ENCODE peak calls at places on chromosomes 13 and 19, in six cellular contexts. L, R, B, J, Z and V are unnamed samples.

GRCh38 chr13:107788464-107789165 is 426.7 kb downstream of the LIG4 start:
- DNase-seq in L (no peak), R (no peak), B (no peak), J (no peak), Z (peak), V (no peak)

GRCh38 chr13:72121466-72121865 is 254.5 kb upstream of the DACH1 start:
- DNase-seq in L (no peak), R (no peak), B (no peak), J (no peak), Z (no peak), V (no peak)

GRCh38 chr19:43624933-43625332 is 5.5 kb upstream of the ZNF428 start:
- DNase-seq in L (peak), R (no peak), B (no peak), J (no peak), Z (no peak), V (peak)

GRCh38 chr13:72314210-72314609 is 413.2 kb downstream of the MZT1 start:
- DNase-seq in L (no peak), R (no peak), B (no peak), J (no peak), Z (no peak), V (no peak)

GRCh38 chr19:7509625-7510024 is 6.3 kb upstream of the ZNF358 start:
- DNase-seq in L (no peak), R (no peak), B (no peak), J (no peak), Z (no peak), V (no peak)

GRCh38 chr19:47514151-47514868 is 553 bp downstream of the NAPA start:
- DNase-seq in L (no peak), R (no peak), B (no peak), J (no peak), Z (peak), V (no peak)

GRCh38 chr13:113846639-113847318 is 17.1 kb downstream of the GAS6 start:
- DNase-seq in L (no peak), R (no peak), B (no peak), J (no peak), Z (no peak), V (no peak)

GRCh38 chr13:112893570-112894422 is 75.2 kb upstream of the MCF2L start:
- DNase-seq in L (peak), R (no peak), B (peak), J (peak), Z (peak), V (peak)

GRCh38 chr19:35162471-35163326 is 8.2 kb downstream of the FXYD5 start:
- DNase-seq in L (no peak), R (no peak), B (no peak), J (no peak), Z (no peak), V (no peak)

GRCh38 chr19:1678073-1678472 is 25.7 kb upstream of the TCF3 start:
- DNase-seq in L (no peak), R (no peak), B (no peak), J (no peak), Z (no peak), V (no peak)

GRCh38 chr13:99908129-99908805 is 63.3 kb downstream of the ZIC5 start:
- DNase-seq in L (no peak), R (no peak), B (no peak), J (no peak), Z (no peak), V (no peak)

GRCh38 chr19:41619018-41619571 is 7.8 kb downstream of the CEACAM4 start:
- DNase-seq in L (no peak), R (no peak), B (no peak), J (no peak), Z (no peak), V (no peak)

GRCh38 chr19:37867831-37868230 is 38.6 kb downstream of the WDR87 start:
- DNase-seq in L (no peak), R (no peak), B (no peak), J (no peak), Z (no peak), V (no peak)

GRCh38 chr19:51342631-51343569 is 961 bp upstream of the VSIG10L start:
- DNase-seq in L (no peak), R (no peak), B (no peak), J (no peak), Z (no peak), V (no peak)

GRCh38 chr13:49874430-49874829 is 61.7 kb downstream of the SPRYD7 start:
- DNase-seq in L (no peak), R (no peak), B (no peak), J (no peak), Z (no peak), V (no peak)

GRCh38 chr13:49867834-49868233 is 68.3 kb downstream of the SPRYD7 start:
- DNase-seq in L (no peak), R (no peak), B (no peak), J (no peak), Z (no peak), V (no peak)

GRCh38 chr13:49865174-49865573 is 71.0 kb downstream of the SPRYD7 start:
- DNase-seq in L (no peak), R (no peak), B (no peak), J (no peak), Z (no peak), V (no peak)

GRCh38 chr13:49869514-49869913 is 66.6 kb downstream of the SPRYD7 start:
- DNase-seq in L (no peak), R (no peak), B (peak), J (peak), Z (peak), V (no peak)
- TF ChIP-seq TAF1 in L (no peak), R (no peak), B (no peak), J (no peak), Z (no peak), V (no peak)

GRCh38 chr19:29188289-29188688 is 24.7 kb downstream of the UQCRFS1 start:
- DNase-seq in L (no peak), R (no peak), B (no peak), J (no peak), Z (no peak), V (no peak)
- TF ChIP-seq TAF1 in L (no peak), R (no peak), B (no peak), J (no peak), Z (no peak), V (no peak)

GRCh38 chr13:96935971-96936370 is 58.3 kb downstream of the OXGR1 start:
- DNase-seq in L (no peak), R (no peak), B (no peak), J (no peak), Z (no peak), V (no peak)

GRCh38 chr13:96940961-96941360 is 53.3 kb downstream of the OXGR1 start:
- DNase-seq in L (no peak), R (no peak), B (no peak), J (no peak), Z (no peak), V (no peak)

GRCh38 chr13:96934889-96935490 is 59.3 kb downstream of the OXGR1 start:
- DNase-seq in L (no peak), R (no peak), B (no peak), J (no peak), Z (no peak), V (no peak)
- TF ChIP-seq TAF1 in L (no peak), R (no peak), B (no peak), J (no peak), Z (no peak), V (no peak)

GRCh38 chr13:46121597-46122163 is 16.8 kb upstream of the CPB2 start:
- DNase-seq in L (no peak), R (no peak), B (no peak), J (peak), Z (no peak), V (no peak)
- TF ChIP-seq TAF1 in L (no peak), R (no peak), B (no peak), J (no peak), Z (no peak), V (no peak)

GRCh38 chr13:28626266-28626665 is 32.7 kb upstream of the POMP start:
- DNase-seq in L (no peak), R (no peak), B (no peak), J (no peak), Z (no peak), V (no peak)

GRCh38 chr13:28631792-28632191 is 27.1 kb upstream of the POMP start:
- DNase-seq in L (no peak), R (no peak), B (no peak), J (no peak), Z (no peak), V (no peak)

GRCh38 chr13:28636078-28636477 is 22.9 kb upstream of the POMP start:
- DNase-seq in L (no peak), R (no peak), B (no peak), J (no peak), Z (no peak), V (no peak)

GRCh38 chr13:28628250-28628649 is 30.7 kb upstream of the POMP start:
- DNase-seq in L (no peak), R (no peak), B (no peak), J (no peak), Z (no peak), V (no peak)

GRCh38 chr13:28630864-28631263 is 28.1 kb upstream of the POMP start:
- DNase-seq in L (no peak), R (no peak), B (no peak), J (no peak), Z (no peak), V (no peak)
- TF ChIP-seq TAF1 in L (no peak), R (no peak), B (no peak), J (no peak), Z (no peak), V (no peak)

DNA sequence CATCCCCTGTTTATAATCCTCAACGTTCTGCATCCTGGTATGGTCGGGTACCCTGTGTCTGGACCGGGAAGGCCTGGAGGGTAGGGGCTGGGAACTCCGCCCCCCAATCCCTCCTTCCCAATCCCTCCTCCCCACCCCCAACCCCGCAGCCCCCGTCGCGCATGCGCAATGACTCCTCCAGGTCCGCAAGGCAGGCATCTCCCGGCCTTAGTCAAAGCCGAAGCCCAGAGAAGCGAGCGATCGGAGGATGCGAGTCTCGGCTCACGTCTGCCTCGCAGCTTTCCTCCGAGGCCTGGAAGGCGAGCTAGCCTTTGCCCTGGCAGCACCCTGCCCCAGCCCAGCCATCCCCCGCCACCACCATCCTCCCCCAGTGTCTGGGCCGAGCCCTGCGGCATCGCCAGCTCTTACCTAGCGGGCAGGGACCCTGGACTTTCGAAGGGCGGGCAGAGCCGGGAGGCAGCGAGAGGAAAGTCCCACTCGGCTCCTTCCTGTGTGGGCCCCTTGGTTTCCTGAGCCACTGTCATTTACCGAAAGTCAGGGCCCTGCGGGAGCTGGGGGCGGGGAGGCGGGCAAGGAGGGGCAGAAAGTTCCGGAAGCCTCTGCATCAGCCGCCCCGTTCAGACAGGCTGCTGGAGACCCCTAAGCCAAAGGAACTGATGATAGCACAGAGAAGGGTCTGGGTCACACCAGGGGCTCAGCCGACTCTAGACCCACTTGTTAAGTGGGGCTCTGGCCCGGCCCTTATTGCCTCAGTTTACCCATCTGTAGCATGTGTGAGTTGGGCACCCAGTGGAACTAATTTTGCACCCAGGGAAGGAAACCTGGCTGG is at the start of gene JAK3:
- DNase-seq in L (peak), R (peak), B (peak), J (peak), Z (peak), V (peak)
- TF ChIP-seq TAF1 in L (peak), R (peak), B (peak), J (no peak), Z (no peak), V (peak)

GRCh38 chr19:32392142-32392541 is 13.4 kb upstream of the DPY19L3 start:
- DNase-seq in L (no peak), R (no peak), B (no peak), J (no peak), Z (no peak), V (no peak)

GRCh38 chr19:32392946-32393345 is 12.6 kb upstream of the DPY19L3 start:
- DNase-seq in L (no peak), R (no peak), B (no peak), J (no peak), Z (no peak), V (no peak)

GRCh38 chr19:32388393-32388724 is 17.2 kb upstream of the DPY19L3 start:
- DNase-seq in L (no peak), R (no peak), B (no peak), J (no peak), Z (no peak), V (no peak)

DNA sequence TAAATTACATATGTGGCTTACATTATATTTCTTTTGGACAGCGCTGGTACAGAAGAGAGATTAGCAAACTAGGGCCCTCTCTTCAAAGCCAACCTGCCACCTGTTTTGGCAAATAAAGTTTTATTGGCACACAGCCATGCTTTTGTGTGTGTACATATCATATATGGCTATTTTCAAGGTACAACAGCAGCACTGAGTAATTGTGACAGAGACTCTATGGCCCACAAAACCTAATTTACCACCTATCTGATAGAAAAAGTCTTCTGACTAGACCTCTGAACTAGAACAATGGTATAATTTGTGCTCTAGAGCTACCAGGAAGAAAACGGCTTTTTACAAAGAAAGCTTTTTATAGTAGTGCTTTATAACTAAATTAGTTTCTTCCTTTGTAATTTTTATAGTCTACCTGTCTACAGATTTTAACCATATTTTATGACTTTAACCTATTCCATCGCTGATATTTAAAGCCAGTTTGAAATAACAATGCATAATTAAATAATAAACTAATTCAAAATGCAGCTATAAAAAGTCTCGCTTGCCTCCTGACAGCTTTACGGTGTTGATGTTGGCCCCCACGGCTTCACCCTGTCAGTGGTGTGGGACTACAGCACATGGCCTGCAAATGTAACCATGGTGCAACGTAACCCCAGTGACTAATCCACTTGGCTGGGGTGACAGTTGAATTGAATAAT is 17.7 kb upstream of the DPY19L3 start:
- DNase-seq in L (no peak), R (no peak), B (no peak), J (no peak), Z (no peak), V (no peak)
- TF ChIP-seq TAF1 in L (no peak), R (no peak), B (no peak), J (no peak), Z (no peak), V (no peak)

GRCh38 chr19:56294557-56294956 is 20.1 kb downstream of the ZSCAN5A start:
- DNase-seq in L (no peak), R (no peak), B (no peak), J (no peak), Z (no peak), V (no peak)
- TF ChIP-seq TAF1 in L (no peak), R (no peak), B (no peak), J (no peak), Z (no peak), V (no peak)

GRCh38 chr19:13094285-13094595 is 8.4 kb downstream of the LYL1 start:
- DNase-seq in L (no peak), R (no peak), B (no peak), J (no peak), Z (peak), V (no peak)
- TF ChIP-seq TAF1 in L (no peak), R (no peak), B (no peak), J (no peak), Z (no peak), V (no peak)

DNA sequence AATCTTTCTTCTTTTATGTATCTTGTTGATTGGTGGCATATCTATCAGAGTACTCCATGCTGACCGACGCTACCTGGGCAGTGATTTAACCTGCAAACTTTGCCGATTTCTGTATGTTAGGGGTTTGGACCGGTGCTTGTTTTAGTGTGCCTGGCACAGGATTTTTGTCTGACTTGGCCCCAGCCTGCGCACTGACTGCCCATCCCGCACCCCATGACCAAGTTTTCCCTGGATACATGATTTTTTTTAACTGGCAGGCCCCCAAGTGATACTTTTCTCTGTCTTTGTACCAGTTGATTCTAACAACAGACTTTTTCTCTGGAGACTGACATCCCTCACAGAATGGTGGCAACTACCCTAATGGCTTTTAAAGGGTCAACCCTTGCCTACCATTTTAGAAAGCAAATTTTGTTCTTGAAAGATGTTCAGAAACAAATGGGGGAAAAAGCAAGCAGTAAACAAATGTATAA is 69.0 kb upstream of the C1QTNF9B start:
- DNase-seq in L (no peak), R (no peak), B (no peak), J (no peak), Z (no peak), V (no peak)
- TF ChIP-seq TAF1 in L (no peak), R (no peak), B (no peak), J (no peak), Z (no peak), V (no peak)